ENCODE peak calls at places on chromosome 2, in five cellular contexts. M is WTC11, K is A549, X is BE2C, D is GM10248. R is an unnamed sample.
A peak's percentile ranks its signal among the peaks of the same experiment; 100 is the strongest.

GRCh38 chr2:174438146-174438886 is 42.8 kb downstream of the SCRN3 start:
- DNase-seq in M (no peak), K (no peak), X (no peak), D (no peak), R (no peak)

GRCh38 chr2:230619471-230619870 is 93.2 kb upstream of the CAB39 start:
- DNase-seq in M (no peak), K (no peak), X (no peak), D (no peak), R (no peak)

GRCh38 chr2:199131876-199132275 is 325.9 kb downstream of the SATB2 start:
- DNase-seq in M (no peak), K (no peak), X (no peak), D (no peak), R (no peak)

GRCh38 chr2:112793449-112793978 is 9.2 kb upstream of the IL1A start:
- DNase-seq in M (no peak), K (no peak), X (no peak), D (no peak), R (no peak)

GRCh38 chr2:109535217-109535946 is 78.4 kb downstream of the SEPTIN10 start:
- DNase-seq in M (no peak), K (no peak), X (no peak), D (no peak), R (no peak)

GRCh38 chr2:96875498-96876035 is 5.7 kb upstream of the SEMA4C start:
- DNase-seq in M (peak; percentile 41), K (no peak), X (peak; percentile 48), D (no peak), R (no peak)

GRCh38 chr2:30267161-30267568 is 35.8 kb downstream of the LBH start:
- DNase-seq in M (peak; percentile 42), K (no peak), X (no peak), D (no peak), R (no peak)

GRCh38 chr2:134149904-134150303 is 104.0 kb upstream of the MGAT5 start:
- DNase-seq in M (no peak), K (no peak), X (no peak), D (no peak), R (no peak)

GRCh38 chr2:14081526-14081925 is 551.0 kb upstream of the LRATD1 start:
- DNase-seq in M (no peak), K (no peak), X (no peak), D (no peak), R (no peak)

GRCh38 chr2:443754-444153 is 155.9 kb upstream of the ALKAL2 start:
- DNase-seq in M (no peak), K (no peak), X (no peak), D (no peak), R (no peak)

GRCh38 chr2:88329815-88330603 is 122.5 kb downstream of the FOXI3 start:
- DNase-seq in M (peak; percentile 46), K (no peak), X (no peak), D (peak; percentile 45), R (peak; percentile 58)

GRCh38 chr2:133844214-133844892 is 276.1 kb upstream of the NCKAP5 start:
- DNase-seq in M (peak; percentile 72), K (peak; percentile 64), X (peak; percentile 50), D (peak; percentile 77), R (peak; percentile 73)

GRCh38 chr2:141590620-141591019 is 540.2 kb downstream of the LRP1B start:
- DNase-seq in M (no peak), K (no peak), X (no peak), D (no peak), R (no peak)

GRCh38 chr2:70638561-70638960 is 84.9 kb upstream of the TGFA start:
- DNase-seq in M (no peak), K (no peak), X (no peak), D (no peak), R (no peak)

GRCh38 chr2:160377204-160377995 is 116.2 kb downstream of the RBMS1 start:
- DNase-seq in M (no peak), K (no peak), X (no peak), D (no peak), R (no peak)

GRCh38 chr2:98822301-98823164 is 91.6 kb upstream of the MGAT4A start:
- DNase-seq in M (peak; percentile 72), K (no peak), X (no peak), D (no peak), R (peak; percentile 56)

GRCh38 chr2:229910832-229911412 is 10.9 kb downstream of the TRIP12 start:
- DNase-seq in M (no peak), K (peak; percentile 23), X (no peak), D (peak; percentile 45), R (peak; percentile 32)

GRCh38 chr2:150474326-150475074 is 13.0 kb downstream of the RND3 start:
- DNase-seq in M (no peak), K (no peak), X (no peak), D (no peak), R (no peak)

GRCh38 chr2:6893876-6894482 is 16.4 kb downstream of the RSAD2 start:
- DNase-seq in M (no peak), K (no peak), X (no peak), D (no peak), R (no peak)

GRCh38 chr2:88950010-88950409 is 258.5 kb downstream of the RPIA start:
- DNase-seq in M (no peak), K (peak; percentile 10), X (no peak), D (no peak), R (no peak)

GRCh38 chr2:191318729-191319078 is 73.5 kb downstream of the MYO1B start:
- DNase-seq in M (peak; percentile 21), K (peak; percentile 13), X (peak; percentile 39), D (no peak), R (no peak)

GRCh38 chr2:130724455-130724854 is 4.4 kb upstream of the GPR148 start:
- DNase-seq in M (no peak), K (no peak), X (no peak), D (no peak), R (no peak)

GRCh38 chr2:10957396-10957795 is 45.7 kb downstream of the KCNF1 start:
- DNase-seq in M (no peak), K (no peak), X (no peak), D (no peak), R (no peak)

GRCh38 chr2:29066271-29066860 is 8.0 kb downstream of the PCARE start:
- DNase-seq in M (no peak), K (no peak), X (no peak), D (no peak), R (no peak)

GRCh38 chr2:28687640-28688039 is 64.0 kb upstream of the PPP1CB start:
- DNase-seq in M (no peak), K (no peak), X (no peak), D (no peak), R (no peak)

GRCh38 chr2:105082107-105082506 is 44.2 kb downstream of the MRPS9 start:
- DNase-seq in M (no peak), K (no peak), X (no peak), D (no peak), R (no peak)

GRCh38 chr2:189056200-189057106 is 82.3 kb downstream of the COL3A1 start:
- DNase-seq in M (no peak), K (no peak), X (no peak), D (no peak), R (no peak)

GRCh38 chr2:17951563-17951962 is 73.1 kb downstream of the KCNS3 start:
- DNase-seq in M (no peak), K (no peak), X (no peak), D (no peak), R (no peak)

GRCh38 chr2:227177592-227178336 is 13.3 kb downstream of the COL4A3 start:
- DNase-seq in M (no peak), K (no peak), X (no peak), D (no peak), R (no peak)

GRCh38 chr2:103176289-103176915 is 414.6 kb downstream of the TMEM182 start:
- DNase-seq in M (no peak), K (no peak), X (no peak), D (no peak), R (no peak)

GRCh38 chr2:84495539-84496146 is 20.7 kb upstream of the DNAH6 start:
- DNase-seq in M (no peak), K (peak; percentile 37), X (no peak), D (peak; percentile 41), R (peak; percentile 51)

GRCh38 chr2:1856922-1857321 is 112.6 kb upstream of the PXDN start:
- DNase-seq in M (no peak), K (no peak), X (no peak), D (no peak), R (no peak)

GRCh38 chr2:226452768-226453167 is 346.9 kb downstream of the IRS1 start:
- DNase-seq in M (no peak), K (no peak), X (no peak), D (no peak), R (no peak)

GRCh38 chr2:202060218-202060617 is 12.8 kb upstream of the KIAA2012 start:
- DNase-seq in M (no peak), K (no peak), X (no peak), D (no peak), R (no peak)
- TF ChIP-seq CTCF in M (peak; percentile 32), K (peak; percentile 16), X (peak; percentile 54), D (no peak), R (no peak)

DNA sequence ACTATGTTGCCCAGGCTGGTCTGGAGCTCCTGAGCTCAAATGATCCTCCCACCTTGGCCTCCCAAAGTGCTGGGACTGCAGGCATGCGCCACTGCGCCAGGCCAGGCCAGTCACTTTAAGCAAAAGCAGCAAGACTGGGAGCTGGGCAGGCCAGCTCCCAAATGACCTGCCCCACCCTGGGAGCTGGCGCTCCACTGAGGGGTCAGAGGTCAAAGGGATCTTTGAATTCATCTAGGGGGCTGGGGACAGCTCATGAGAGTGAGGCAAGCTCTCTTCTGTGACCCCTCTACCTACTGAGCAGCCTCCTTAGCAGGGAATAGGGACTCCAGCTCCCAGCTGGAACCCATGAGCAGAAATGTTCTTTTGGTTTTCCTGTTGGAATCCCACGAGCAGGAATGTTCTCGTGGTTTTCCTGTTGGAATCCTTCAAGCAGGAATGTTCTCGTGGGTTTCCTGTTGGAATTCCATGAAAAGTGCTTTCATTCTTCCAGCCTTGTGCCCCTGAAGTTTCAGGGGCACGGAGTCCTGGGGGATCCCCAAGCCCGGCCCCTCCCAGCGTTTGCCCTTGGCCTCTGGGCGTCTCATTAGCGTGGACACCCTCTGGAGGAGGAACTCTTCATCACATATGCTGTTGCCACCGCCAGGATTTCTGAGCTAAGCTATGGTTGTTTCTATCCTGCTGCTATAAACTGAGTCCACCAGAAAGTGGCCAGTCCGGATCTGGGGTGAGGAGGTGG is 162.0 kb upstream of the HAAO start:
- DNase-seq in M (no peak), K (no peak), X (no peak), D (no peak), R (no peak)
- TF ChIP-seq CTCF in M (no peak), K (no peak), X (no peak), D (no peak), R (no peak)

DNA sequence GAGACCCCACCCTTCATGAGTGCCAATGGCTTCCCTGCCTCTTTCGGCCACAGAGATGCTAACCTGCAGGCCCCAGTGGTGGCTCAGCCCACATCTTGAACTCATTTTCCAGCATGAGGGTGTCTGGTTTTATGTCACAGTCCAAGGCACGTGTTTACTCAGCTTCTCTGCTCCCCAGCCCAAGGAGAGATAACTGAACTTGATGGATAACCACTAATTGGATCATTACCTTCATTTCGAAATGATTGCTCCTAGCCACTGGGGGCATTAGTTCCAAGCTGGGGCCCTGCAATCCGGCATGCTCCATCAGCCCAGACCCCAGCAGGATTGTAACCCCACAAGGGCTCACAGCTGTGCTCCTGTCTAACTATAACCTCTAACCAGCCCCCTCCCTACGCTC is 46.0 kb upstream of the SIX2 start:
- DNase-seq in M (no peak), K (no peak), X (peak; percentile 72), D (no peak), R (no peak)
- TF ChIP-seq CTCF in M (no peak), K (no peak), X (peak; percentile 52), D (no peak), R (no peak)

GRCh38 chr2:48205137-48205798 is 299.0 kb upstream of the FBXO11 start:
- DNase-seq in M (no peak), K (no peak), X (no peak), D (peak; percentile 47), R (peak; percentile 39)
- TF ChIP-seq CTCF in M (no peak), K (no peak), X (no peak), D (peak; percentile 3), R (no peak)